ENCODE peak calls at places on chromosomes 1 and 21, in four cellular contexts. One of them, this sample, is unnamed.
A peak's percentile ranks its signal among the peaks of the same experiment; 100 is the strongest.

GRCh38 chr1:213457097-213457680 is 406.1 kb downstream of the RPS6KC1 start:
- DNase-seq in Caki2: no peak
- DNase-seq in caudate nucleus: no peak
- DNase-seq in stimulated activated CD4-positive, alpha-beta T cell treated with anti-CD3 and anti-CD28 coated beads, TNF-alpha, amount 100 ng/mL, for 24 hours: no peak
- DNase-seq in this sample: no peak

GRCh38 chr1:95534985-95535384 is 301.0 kb downstream of the RWDD3 start:
- DNase-seq in Caki2: no peak
- DNase-seq in caudate nucleus: no peak
- DNase-seq in stimulated activated CD4-positive, alpha-beta T cell treated with anti-CD3 and anti-CD28 coated beads, TNF-alpha, amount 100 ng/mL, for 24 hours: no peak
- DNase-seq in this sample: no peak

GRCh38 chr1:51192213-51192843 is 43.7 kb upstream of the RNF11 start:
- DNase-seq in Caki2: peak; percentile 25
- DNase-seq in caudate nucleus: no peak
- DNase-seq in stimulated activated CD4-positive, alpha-beta T cell treated with anti-CD3 and anti-CD28 coated beads, TNF-alpha, amount 100 ng/mL, for 24 hours: peak; percentile 45
- DNase-seq in this sample: peak; percentile 91

GRCh38 chr1:1155258-1155657 is 18.4 kb upstream of the TTLL10 start:
- DNase-seq in Caki2: no peak
- DNase-seq in caudate nucleus: no peak
- DNase-seq in stimulated activated CD4-positive, alpha-beta T cell treated with anti-CD3 and anti-CD28 coated beads, TNF-alpha, amount 100 ng/mL, for 24 hours: no peak
- DNase-seq in this sample: no peak

GRCh38 chr1:234997201-234998173 is 131.2 kb downstream of the TOMM20 start:
- DNase-seq in Caki2: peak; percentile 99
- DNase-seq in caudate nucleus: peak; percentile 74
- DNase-seq in stimulated activated CD4-positive, alpha-beta T cell treated with anti-CD3 and anti-CD28 coated beads, TNF-alpha, amount 100 ng/mL, for 24 hours: no peak
- DNase-seq in this sample: peak; percentile 100

GRCh38 chr1:178328728-178329127 is 168.0 kb downstream of the CLEC20A start:
- DNase-seq in Caki2: no peak
- DNase-seq in caudate nucleus: no peak
- DNase-seq in stimulated activated CD4-positive, alpha-beta T cell treated with anti-CD3 and anti-CD28 coated beads, TNF-alpha, amount 100 ng/mL, for 24 hours: no peak
- DNase-seq in this sample: no peak

GRCh38 chr1:164678289-164678688 is 119.3 kb downstream of the PBX1 start:
- DNase-seq in Caki2: no peak
- DNase-seq in caudate nucleus: no peak
- DNase-seq in stimulated activated CD4-positive, alpha-beta T cell treated with anti-CD3 and anti-CD28 coated beads, TNF-alpha, amount 100 ng/mL, for 24 hours: no peak
- DNase-seq in this sample: no peak

GRCh38 chr1:94014635-94015488 is 105.6 kb upstream of the GCLM start:
- DNase-seq in Caki2: no peak
- DNase-seq in caudate nucleus: no peak
- DNase-seq in stimulated activated CD4-positive, alpha-beta T cell treated with anti-CD3 and anti-CD28 coated beads, TNF-alpha, amount 100 ng/mL, for 24 hours: no peak
- DNase-seq in this sample: peak; percentile 80

GRCh38 chr1:77639056-77639455 is 43.4 kb downstream of the ZZZ3 start:
- DNase-seq in Caki2: peak; percentile 2
- DNase-seq in caudate nucleus: no peak
- DNase-seq in stimulated activated CD4-positive, alpha-beta T cell treated with anti-CD3 and anti-CD28 coated beads, TNF-alpha, amount 100 ng/mL, for 24 hours: no peak
- DNase-seq in this sample: peak; percentile 50

GRCh38 chr1:35014486-35014885 is 17.3 kb downstream of the ZMYM6 start:
- DNase-seq in Caki2: no peak
- DNase-seq in caudate nucleus: no peak
- DNase-seq in stimulated activated CD4-positive, alpha-beta T cell treated with anti-CD3 and anti-CD28 coated beads, TNF-alpha, amount 100 ng/mL, for 24 hours: no peak
- DNase-seq in this sample: no peak

GRCh38 chr1:223483511-223483910 is 90.3 kb downstream of the CCDC185 start:
- DNase-seq in Caki2: no peak
- DNase-seq in caudate nucleus: no peak
- DNase-seq in stimulated activated CD4-positive, alpha-beta T cell treated with anti-CD3 and anti-CD28 coated beads, TNF-alpha, amount 100 ng/mL, for 24 hours: no peak
- DNase-seq in this sample: no peak

GRCh38 chr1:215219372-215219771 is 136.8 kb downstream of the KCNK2 start:
- DNase-seq in Caki2: no peak
- DNase-seq in caudate nucleus: no peak
- DNase-seq in stimulated activated CD4-positive, alpha-beta T cell treated with anti-CD3 and anti-CD28 coated beads, TNF-alpha, amount 100 ng/mL, for 24 hours: no peak
- DNase-seq in this sample: no peak

GRCh38 chr1:232164078-232164963 is 465.6 kb downstream of the SIPA1L2 start:
- DNase-seq in Caki2: no peak
- DNase-seq in caudate nucleus: no peak
- DNase-seq in stimulated activated CD4-positive, alpha-beta T cell treated with anti-CD3 and anti-CD28 coated beads, TNF-alpha, amount 100 ng/mL, for 24 hours: no peak
- DNase-seq in this sample: no peak

GRCh38 chr1:71046891-71047634 is 553 bp downstream of the PTGER3 start:
- DNase-seq in Caki2: no peak
- DNase-seq in caudate nucleus: no peak
- DNase-seq in stimulated activated CD4-positive, alpha-beta T cell treated with anti-CD3 and anti-CD28 coated beads, TNF-alpha, amount 100 ng/mL, for 24 hours: peak; percentile 5
- DNase-seq in this sample: no peak

GRCh38 chr1:51517361-51518032 is 1.6 kb downstream of the EPS15 start:
- DNase-seq in Caki2: no peak
- DNase-seq in caudate nucleus: no peak
- DNase-seq in stimulated activated CD4-positive, alpha-beta T cell treated with anti-CD3 and anti-CD28 coated beads, TNF-alpha, amount 100 ng/mL, for 24 hours: no peak
- DNase-seq in this sample: peak; percentile 59

GRCh38 chr1:183293856-183294255 is 107.8 kb downstream of the LAMC2 start:
- DNase-seq in Caki2: no peak
- DNase-seq in caudate nucleus: no peak
- DNase-seq in stimulated activated CD4-positive, alpha-beta T cell treated with anti-CD3 and anti-CD28 coated beads, TNF-alpha, amount 100 ng/mL, for 24 hours: no peak
- DNase-seq in this sample: no peak

GRCh38 chr1:111191496-111191895 is 8.9 kb downstream of the DENND2D start:
- DNase-seq in Caki2: no peak
- DNase-seq in caudate nucleus: no peak
- DNase-seq in stimulated activated CD4-positive, alpha-beta T cell treated with anti-CD3 and anti-CD28 coated beads, TNF-alpha, amount 100 ng/mL, for 24 hours: no peak
- DNase-seq in this sample: peak; percentile 44

GRCh38 chr1:226002667-226003501 is 3.7 kb upstream of the SDE2 start:
- DNase-seq in Caki2: peak; percentile 91
- DNase-seq in caudate nucleus: no peak
- DNase-seq in stimulated activated CD4-positive, alpha-beta T cell treated with anti-CD3 and anti-CD28 coated beads, TNF-alpha, amount 100 ng/mL, for 24 hours: peak; percentile 35
- DNase-seq in this sample: peak; percentile 61

GRCh38 chr1:61090546-61090945 is 8.2 kb downstream of the NFIA start:
- DNase-seq in Caki2: no peak
- DNase-seq in caudate nucleus: no peak
- DNase-seq in stimulated activated CD4-positive, alpha-beta T cell treated with anti-CD3 and anti-CD28 coated beads, TNF-alpha, amount 100 ng/mL, for 24 hours: no peak
- DNase-seq in this sample: no peak

GRCh38 chr1:169495916-169496315 is 10.2 kb upstream of the SLC19A2 start:
- DNase-seq in Caki2: no peak
- DNase-seq in caudate nucleus: no peak
- DNase-seq in stimulated activated CD4-positive, alpha-beta T cell treated with anti-CD3 and anti-CD28 coated beads, TNF-alpha, amount 100 ng/mL, for 24 hours: no peak
- DNase-seq in this sample: no peak

GRCh38 chr1:214492405-214493075 is 58.9 kb downstream of the PTPN14 start:
- DNase-seq in Caki2: no peak
- DNase-seq in caudate nucleus: no peak
- DNase-seq in stimulated activated CD4-positive, alpha-beta T cell treated with anti-CD3 and anti-CD28 coated beads, TNF-alpha, amount 100 ng/mL, for 24 hours: no peak
- DNase-seq in this sample: no peak

GRCh38 chr21:41876928-41877652 is 2.1 kb downstream of the PRDM15 start:
- DNase-seq in Caki2: no peak
- DNase-seq in caudate nucleus: no peak
- DNase-seq in stimulated activated CD4-positive, alpha-beta T cell treated with anti-CD3 and anti-CD28 coated beads, TNF-alpha, amount 100 ng/mL, for 24 hours: no peak
- DNase-seq in this sample: no peak

GRCh38 chr1:181113061-181113695 is 24.7 kb downstream of the IER5 start:
- DNase-seq in Caki2: peak; percentile 62
- DNase-seq in caudate nucleus: no peak
- DNase-seq in stimulated activated CD4-positive, alpha-beta T cell treated with anti-CD3 and anti-CD28 coated beads, TNF-alpha, amount 100 ng/mL, for 24 hours: no peak
- DNase-seq in this sample: peak; percentile 76

This sample was measured in cardiac fibroblast.